ENCODE peak calls at places on chromosomes 3 and 15, in four cellular contexts. N, C, L and J are unnamed samples.

GRCh38 chr15:73809728-73810501 is 56.8 kb upstream of the INSYN1 start:
- DNase-seq in C (no peak), L (no peak), N (no peak), J (no peak)

GRCh38 chr15:64681424-64682024 is 93.9 kb downstream of the RBPMS2 start:
- DNase-seq in N (peak; percentile 82), L (peak; percentile 87), C (peak; percentile 70), J (peak; percentile 67)

GRCh38 chr3:141237701-141238521 is 6.3 kb downstream of the PXYLP1 start:
- DNase-seq in C (no peak), L (no peak), N (no peak), J (no peak)

GRCh38 chr15:45326776-45327175 is 51.6 kb downstream of the GATM start:
- DNase-seq in L (no peak), N (no peak), C (no peak), J (no peak)

GRCh38 chr3:78736863-78737262 is 1030.9 kb downstream of the ROBO1 start:
- DNase-seq in N (no peak), L (no peak), C (no peak), J (no peak)

GRCh38 chr15:98599911-98600685 is 48.2 kb upstream of the IGF1R start:
- DNase-seq in L (no peak), N (peak; percentile 45), C (peak; percentile 65), J (peak; percentile 81)

GRCh38 chr3:52272831-52273230 is 5.6 kb downstream of the WDR82 start:
- DNase-seq in N (no peak), C (no peak), L (no peak), J (no peak)

GRCh38 chr3:87780808-87781207 is 278.0 kb downstream of the CGGBP1 start:
- DNase-seq in N (no peak), C (no peak), L (no peak), J (no peak)

GRCh38 chr3:23640472-23641146 is 165.1 kb upstream of the UBE2E1 start:
- DNase-seq in C (no peak), N (no peak), L (no peak), J (no peak)

GRCh38 chr15:82128401-82129143 is 82.8 kb upstream of the MEX3B start:
- DNase-seq in L (no peak), C (no peak), N (no peak), J (no peak)

DNA sequence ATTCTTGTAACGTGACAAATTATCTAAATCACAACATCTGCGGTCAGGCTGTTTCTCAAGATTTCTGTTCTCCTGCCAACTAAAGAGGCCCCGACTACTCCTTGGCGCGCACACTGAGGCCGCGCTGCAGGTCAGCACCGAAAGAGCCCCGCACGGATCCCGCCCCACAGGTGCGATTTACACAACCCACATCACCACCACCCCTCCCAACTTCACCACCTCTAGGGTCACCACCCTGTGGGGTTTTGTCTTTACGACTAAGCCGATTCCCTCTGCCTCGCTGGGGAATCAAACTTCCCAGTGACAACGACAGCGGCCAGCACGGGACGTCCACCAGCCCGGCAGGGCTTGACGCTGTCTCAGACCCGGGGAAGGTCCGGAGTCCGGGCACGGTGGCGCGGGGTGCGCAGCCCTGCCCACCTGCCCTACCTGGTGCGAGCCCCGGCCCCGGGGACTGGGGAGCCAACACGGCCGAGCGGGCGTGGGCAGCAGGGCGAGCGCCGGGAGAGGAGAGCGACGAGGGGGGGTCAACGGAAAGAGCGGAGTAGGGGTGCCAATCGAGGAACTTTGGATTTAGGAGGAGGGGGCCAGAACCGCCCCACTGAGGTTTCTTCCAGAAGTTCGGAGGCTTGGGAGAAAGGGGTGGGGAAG is 764 bp downstream of the UACA start:
- DNase-seq in L (peak; percentile 78), C (peak; percentile 59), N (peak; percentile 67), J (peak; percentile 67)
- H3K4me1 ChIP-seq in L (peaks cover 19% of the 10 kb centered on the region), C (peaks cover 32% of the 10 kb centered on the region), N (peaks cover 6% of the 10 kb centered on the region), J (peaks cover 7% of the 10 kb centered on the region)

DNA sequence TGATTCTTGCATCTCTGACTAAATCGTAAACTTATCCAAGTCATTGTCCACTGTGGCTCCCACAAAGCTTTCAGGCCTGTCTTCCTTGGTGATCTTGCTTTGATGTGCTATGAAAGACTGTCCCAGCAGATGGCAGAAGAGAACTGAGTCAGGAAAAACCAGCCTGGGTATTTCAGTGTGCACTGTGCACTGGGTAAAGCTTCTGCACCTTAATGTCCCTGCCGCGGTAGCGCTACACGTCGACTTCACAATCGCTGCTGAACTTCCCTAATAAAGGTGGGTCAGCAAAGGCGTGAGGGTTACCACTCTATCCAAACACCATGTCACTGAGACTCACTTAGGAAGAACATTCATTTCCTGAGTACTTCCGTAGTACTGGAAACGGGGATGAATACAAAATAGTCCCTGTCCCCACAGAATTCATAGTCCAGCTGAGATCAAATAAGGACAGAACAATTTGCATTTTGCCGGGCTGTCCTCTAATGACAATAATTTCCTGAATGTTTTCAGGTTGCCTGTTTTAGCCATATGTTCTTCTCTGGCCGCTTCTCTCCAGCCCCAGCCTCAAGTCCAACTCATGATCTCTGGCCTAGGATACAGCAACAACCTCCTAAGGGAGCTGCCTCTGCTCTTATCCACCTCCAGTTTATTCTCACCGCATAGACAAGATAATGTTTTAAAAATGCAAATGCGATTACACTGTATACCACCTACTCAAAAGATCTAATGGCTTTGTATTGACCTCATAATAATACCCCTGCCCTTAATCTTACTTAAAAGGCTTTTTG is 83.6 kb upstream of the AKAP13 start:
- DNase-seq in N (peak; percentile 82), L (peak; percentile 79), C (peak; percentile 85), J (peak; percentile 84)
- TF ChIP-seq CTCF in N (peak; percentile 80), L (peak; percentile 71), C (peak; percentile 71), J (peak; percentile 81)

GRCh38 chr15:58793862-58794261 is 22.8 kb downstream of the MINDY2 start:
- DNase-seq in L (no peak), N (peak; percentile 68), C (no peak), J (no peak)
- H3K4me2 ChIP-seq in L (no peak overlapping the region), N (no peak overlapping the region), C (no peak overlapping the region), J (no peak overlapping the region)

GRCh38 chr3:130866327-130866726 is 27.6 kb upstream of the ATP2C1 start:
- DNase-seq in C (no peak), L (no peak), N (no peak), J (no peak)

GRCh38 chr3:130865537-130865936 is 28.3 kb upstream of the ATP2C1 start:
- DNase-seq in N (no peak), C (no peak), L (no peak), J (no peak)

DNA sequence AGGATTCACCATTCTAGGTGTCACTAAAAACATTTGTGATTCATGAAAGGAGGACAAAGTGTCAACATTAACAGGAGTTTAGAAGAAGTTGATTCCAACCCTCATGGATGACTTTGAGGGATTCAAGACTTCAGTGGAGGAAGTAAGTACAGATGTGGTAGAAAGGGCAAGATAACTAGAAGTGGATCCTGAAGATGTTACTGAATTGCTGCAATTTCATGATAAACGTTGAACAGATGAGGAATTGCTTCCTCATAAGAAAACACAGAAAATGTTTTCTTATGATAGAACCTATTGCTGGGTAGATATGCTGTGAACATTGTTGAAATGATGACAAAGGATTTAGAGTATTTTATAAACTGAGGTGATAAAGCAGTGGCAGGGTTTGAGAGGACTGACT is 23.5 kb upstream of the ATP2C1 start:
- DNase-seq in L (no peak), N (no peak), C (no peak), J (no peak)
- H3K4me1 ChIP-seq in L (peaks cover 4% of the 10 kb centered on the region), N (no peaks in the 10 kb centered on the region), C (no peaks in the 10 kb centered on the region), J (no peaks in the 10 kb centered on the region)

GRCh38 chr3:85524104-85524503 is 565.3 kb downstream of the CADM2 start:
- DNase-seq in N (no peak), C (no peak), L (no peak), J (no peak)
- TF ChIP-seq CTCF in N (no peak), C (no peak), L (no peak), J (no peak)

DNA sequence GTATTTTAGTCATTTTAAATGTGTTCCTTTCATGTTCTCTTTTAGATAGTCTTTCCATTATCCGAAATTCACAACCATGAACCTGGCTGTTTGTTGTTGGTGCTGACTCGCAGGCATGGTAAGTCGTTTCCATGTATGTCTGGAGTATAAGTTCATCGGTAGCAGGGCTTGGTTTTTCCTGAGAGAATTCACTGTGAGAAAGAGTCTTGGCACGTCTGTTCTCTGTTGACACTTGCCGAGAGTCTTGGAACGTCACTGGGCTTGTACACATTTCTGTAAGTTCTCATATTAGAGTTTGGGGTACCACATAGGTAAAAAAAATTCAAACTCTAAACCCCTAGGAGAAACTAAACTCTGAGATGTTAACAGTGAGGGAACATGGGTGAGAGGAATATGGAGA is 29.4 kb upstream of the EIF4A2 start:
- DNase-seq in N (no peak), C (no peak), L (no peak), J (no peak)
- H3K4me2 ChIP-seq in N (no peak overlapping the region), C (no peak overlapping the region), L (no peak overlapping the region), J (no peak overlapping the region)

GRCh38 chr15:59828871-59829270 is 139.8 kb upstream of the BNIP2 start:
- DNase-seq in N (no peak), C (no peak), L (no peak), J (no peak)
- H3K4me1 ChIP-seq in N (no peaks in the 10 kb centered on the region), C (no peaks in the 10 kb centered on the region), L (no peaks in the 10 kb centered on the region), J (no peaks in the 10 kb centered on the region)

GRCh38 chr15:52679232-52680040 is at the start of gene ATOSA:
- DNase-seq in C (peak; percentile 90), N (peak; percentile 94), L (peak; percentile 94), J (peak; percentile 85)

GRCh38 chr15:52680041-52680391 is 828 bp upstream of the ATOSA start:
- DNase-seq in L (no peak), C (peak; percentile 43), N (no peak), J (peak; percentile 22)

GRCh38 chr15:52677593-52677992 is 1.6 kb downstream of the ATOSA start:
- DNase-seq in C (no peak), N (no peak), L (no peak), J (no peak)

GRCh38 chr15:52678036-52678467 is 1.1 kb downstream of the ATOSA start:
- DNase-seq in L (peak; percentile 59), N (peak; percentile 75), C (peak; percentile 73), J (peak; percentile 73)

DNA sequence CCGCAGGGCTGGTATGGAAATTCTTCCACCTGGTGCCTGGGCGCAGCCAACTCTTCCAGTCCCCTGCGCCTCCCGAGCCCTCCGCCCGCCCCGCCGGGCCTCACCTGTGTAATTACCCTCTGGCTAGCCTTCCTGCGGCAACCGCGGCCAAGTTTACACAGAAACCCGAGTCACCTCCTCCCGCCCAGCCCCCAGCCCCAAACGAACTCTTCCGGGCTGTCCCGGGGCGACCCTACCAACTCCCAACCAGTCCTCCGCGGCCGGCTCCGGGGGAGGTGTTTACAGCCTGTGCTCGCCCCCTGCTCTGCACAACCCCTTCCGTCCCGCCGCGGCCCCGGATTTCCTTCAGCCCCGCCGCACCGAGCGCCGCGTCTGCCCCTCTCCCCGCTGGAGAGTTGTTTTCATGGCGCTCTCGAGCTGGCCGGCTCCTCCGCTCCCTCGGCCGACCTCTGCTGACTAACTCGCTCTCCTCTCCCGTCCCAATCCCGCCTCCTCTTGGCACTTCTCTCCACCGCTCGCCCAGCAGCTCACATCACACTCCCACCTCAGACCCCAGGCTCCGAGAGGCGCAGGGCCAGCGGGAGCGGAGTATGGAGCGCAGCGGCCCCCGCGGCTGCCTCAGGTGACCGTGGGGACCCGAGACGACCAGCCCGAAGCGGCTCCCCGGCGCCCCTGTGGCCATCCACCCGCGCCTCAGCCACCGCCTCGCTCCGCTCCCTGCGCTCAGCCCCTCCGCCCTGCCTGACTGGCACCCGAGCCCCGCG is 538 bp downstream of the ATOSA start:
- DNase-seq in L (peak; percentile 82), C (peak; percentile 80), N (peak; percentile 81), J (peak; percentile 71)
- TF ChIP-seq CTCF in L (peak; percentile 14), C (no peak), N (no peak), J (no peak)

GRCh38 chr15:92886815-92887214 is 13.3 kb upstream of the CHD2 start:
- DNase-seq in N (no peak), L (no peak), C (no peak), J (no peak)
- H3K4me2 ChIP-seq in N (peak overlapping the region; percentile 73), L (peak overlapping the region; percentile 94), C (peak overlapping the region; percentile 100), J (peak overlapping the region; percentile 89)

GRCh38 chr3:63964287-63965073 is 52.3 kb upstream of the SCAANT1 start:
- DNase-seq in C (no peak), N (no peak), L (peak; percentile 40), J (peak; percentile 22)
- H3K4me1 ChIP-seq in C (peaks cover 24% of the 10 kb centered on the region), N (peaks cover 39% of the 10 kb centered on the region), L (peaks cover 79% of the 10 kb centered on the region), J (peaks cover 24% of the 10 kb centered on the region)